ENCODE peak calls at places on chromosomes 1 and 21, in four cellular contexts. L is lung, T is cardiac muscle cell, W is stomach. U is an unnamed sample. For H3K4me1, the result is how much of the 10 kb centered on the place peaks cover.

GRCh38 chr1:53121319-53122172 is 20.9 kb downstream of the SLC1A7 start:
- DNase-seq in W (peak), T (peak), L (no peak), U (peak)

GRCh38 chr1:818611-819291 is 105.0 kb upstream of the SAMD11 start:
- DNase-seq in W (no peak), L (no peak), T (no peak), U (no peak)

GRCh38 chr1:175221548-175222175 is 29.1 kb upstream of the KIAA0040 start:
- DNase-seq in L (no peak), W (peak), T (peak), U (no peak)

GRCh38 chr1:233372218-233373125 is 44.9 kb downstream of the MAP3K21 start:
- DNase-seq in L (no peak), W (no peak), T (no peak), U (no peak)

GRCh38 chr1:183194527-183195145 is 8.6 kb downstream of the LAMC2 start:
- DNase-seq in L (no peak), T (no peak), W (no peak), U (no peak)

GRCh38 chr1:182674346-182675246 is 9.8 kb downstream of the RGS8 start:
- DNase-seq in L (no peak), T (peak), W (no peak), U (no peak)

GRCh38 chr1:82015444-82015843 is 214.7 kb downstream of the ADGRL2 start:
- DNase-seq in T (no peak), W (no peak), L (no peak), U (no peak)

GRCh38 chr1:38835230-38835827 is 24.2 kb downstream of the RRAGC start:
- DNase-seq in W (no peak), L (no peak), T (peak), U (peak)

GRCh38 chr1:248748211-248748610 is 7.3 kb downstream of the LYPD8 start:
- DNase-seq in T (no peak), L (no peak), W (no peak), U (no peak)

GRCh38 chr1:30642391-30643120 is 80.8 kb downstream of the MATN1 start:
- DNase-seq in T (no peak), W (no peak), L (no peak), U (no peak)

GRCh38 chr1:30638811-30639210 is 84.6 kb downstream of the MATN1 start:
- DNase-seq in L (no peak), T (no peak), W (no peak), U (no peak)

GRCh38 chr1:30639881-30640452 is 83.4 kb downstream of the MATN1 start:
- DNase-seq in W (no peak), T (no peak), L (no peak), U (no peak)

GRCh38 chr1:30638086-30638485 is 85.3 kb downstream of the MATN1 start:
- DNase-seq in W (no peak), T (no peak), L (no peak), U (no peak)

GRCh38 chr1:30641557-30642353 is 81.6 kb downstream of the MATN1 start:
- DNase-seq in T (no peak), W (no peak), L (no peak), U (no peak)
- H3K4me1 ChIP-seq in T (under half), W (under half), L (under half), U (under half)

DNA sequence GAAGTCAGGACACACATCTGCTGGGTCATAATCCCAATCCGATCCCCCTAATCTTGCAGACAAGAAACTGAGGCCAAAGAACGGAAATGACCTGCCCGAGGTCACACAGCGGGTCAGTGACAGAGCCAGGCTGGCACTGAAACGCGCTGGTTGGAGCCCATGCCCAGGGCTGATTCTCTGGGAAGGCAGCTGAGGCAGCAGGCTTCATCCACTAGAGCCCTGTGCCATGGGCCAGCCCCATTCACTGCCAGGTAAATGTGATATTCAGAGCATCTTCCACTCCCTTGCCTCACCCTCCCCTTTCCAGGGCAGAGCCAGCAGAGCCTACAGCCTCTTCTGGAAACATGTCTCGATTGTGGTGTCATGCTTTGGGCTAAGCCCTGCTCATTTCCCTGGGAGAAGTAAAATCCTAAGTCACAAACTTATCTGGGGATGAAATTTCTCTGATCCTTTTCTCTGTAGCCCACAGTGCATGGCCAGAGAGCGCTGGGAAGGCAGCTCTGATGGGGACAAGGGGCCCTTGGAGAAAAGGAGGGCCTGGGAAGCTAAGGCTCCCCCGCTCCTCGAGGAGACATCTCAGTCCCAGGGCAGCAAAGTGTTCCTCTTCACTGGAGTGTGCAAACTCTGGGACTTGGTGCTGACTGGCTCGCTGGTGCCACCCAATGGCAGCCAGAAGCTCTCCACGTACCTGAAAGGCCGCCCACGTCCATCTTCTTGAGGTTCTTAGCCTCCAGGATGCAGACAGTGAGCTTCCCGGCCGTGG is 110.4 kb downstream of the SYT2 start:
- DNase-seq in L (peak), T (peak), W (peak), U (peak)
- TF ChIP-seq CTCF in L (peak), T (peak), W (peak), U (peak)

GRCh38 chr1:7089485-7089884 is 304.2 kb downstream of the CAMTA1 start:
- DNase-seq in L (no peak), T (no peak), W (no peak), U (no peak)

GRCh38 chr1:7097938-7098592 is 312.8 kb downstream of the CAMTA1 start:
- DNase-seq in L (no peak), W (no peak), T (no peak), U (no peak)

GRCh38 chr1:7098641-7099040 is 313.4 kb downstream of the CAMTA1 start:
- DNase-seq in T (no peak), W (no peak), L (no peak), U (no peak)

GRCh38 chr1:7095343-7095964 is 310.2 kb downstream of the CAMTA1 start:
- DNase-seq in W (no peak), T (no peak), L (no peak), U (no peak)

DNA sequence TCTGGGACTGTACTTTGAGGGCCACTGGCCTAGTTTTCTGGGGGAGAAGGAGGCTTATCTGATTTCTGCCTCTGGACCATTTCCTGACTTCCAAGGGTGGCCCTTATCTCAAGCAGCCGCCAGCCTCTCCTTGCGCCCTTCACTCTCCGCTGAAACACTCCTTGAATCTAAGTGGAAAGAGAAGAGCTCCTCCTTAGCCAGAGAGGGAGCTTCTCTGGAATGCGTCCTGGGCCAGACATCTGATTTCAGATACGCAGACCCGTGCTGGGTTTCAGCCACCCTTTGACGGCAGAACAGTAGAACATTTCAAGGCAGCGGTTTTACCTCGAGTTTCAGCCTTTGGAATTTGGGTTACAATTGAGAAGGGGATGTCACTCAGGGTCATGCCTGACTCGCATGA is 308.0 kb downstream of the CAMTA1 start:
- DNase-seq in W (no peak), T (no peak), L (no peak), U (no peak)
- H3K4me3 ChIP-seq in W (no peak), T (no peak), L (no peak), U (no peak)

GRCh38 chr1:200676829-200677228 is 7.1 kb upstream of the DDX59 start:
- DNase-seq in T (no peak), W (no peak), L (no peak), U (no peak)
- H3K4me1 ChIP-seq in T (under half), W (under half), L (under half), U (under half)

GRCh38 chr1:85047472-85048295 is 616 bp downstream of the MCOLN3 start:
- DNase-seq in T (no peak), W (no peak), L (peak), U (no peak)

GRCh38 chr1:85049735-85050166 is 1.5 kb upstream of the MCOLN3 start:
- DNase-seq in W (no peak), T (no peak), L (no peak), U (no peak)

GRCh38 chr1:85047144-85047471 is 1.2 kb downstream of the MCOLN3 start:
- DNase-seq in T (no peak), W (no peak), L (no peak), U (no peak)

DNA sequence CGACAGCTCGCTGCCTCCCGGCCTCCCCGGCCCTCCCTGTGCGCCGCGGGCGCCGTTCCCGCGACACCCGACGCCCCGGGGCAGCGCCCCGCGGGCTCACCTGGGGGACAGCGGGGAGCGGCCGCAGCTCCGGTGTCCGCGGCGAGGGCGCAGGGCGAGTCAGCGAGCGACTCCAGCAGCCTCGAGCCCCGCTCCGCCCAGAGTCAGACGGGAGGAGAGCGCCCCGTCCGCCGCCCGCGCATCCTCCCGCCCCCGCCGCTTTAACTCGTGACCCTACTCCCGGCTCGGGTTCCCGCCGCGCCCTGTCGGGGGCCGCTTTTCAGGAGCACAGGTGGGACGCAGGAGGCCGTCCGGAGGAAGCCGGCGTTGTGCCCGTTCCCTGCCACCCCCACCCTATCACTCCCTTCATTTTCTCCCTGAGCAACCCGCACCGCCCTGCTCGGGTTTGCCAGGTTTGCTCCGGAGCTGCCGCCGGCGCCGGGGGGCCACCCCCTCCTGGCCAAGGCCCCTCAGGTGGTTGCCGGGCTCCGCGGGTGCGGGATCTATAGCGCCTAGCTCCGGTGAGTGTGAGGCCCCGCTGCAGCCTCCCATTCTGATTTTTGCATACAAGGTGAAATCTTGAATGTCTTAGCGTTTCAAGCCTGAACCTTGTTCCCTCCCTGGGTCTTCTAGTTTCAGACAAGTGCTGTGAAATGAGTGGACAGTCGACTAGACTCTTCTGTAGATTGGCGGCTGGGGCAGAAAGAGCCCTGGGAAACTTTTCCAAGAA is at the start of gene MCOLN3:
- DNase-seq in W (peak), T (no peak), L (peak), U (no peak)
- TF ChIP-seq CTCF in W (no peak), T (no peak), L (no peak), U (no peak)

GRCh38 chr1:179288977-179289376 is 4.6 kb upstream of the SOAT1 start:
- DNase-seq in W (no peak), T (no peak), L (no peak), U (no peak)
- H3K4me3 ChIP-seq in W (no peak), T (no peak), L (no peak), U (no peak)

DNA sequence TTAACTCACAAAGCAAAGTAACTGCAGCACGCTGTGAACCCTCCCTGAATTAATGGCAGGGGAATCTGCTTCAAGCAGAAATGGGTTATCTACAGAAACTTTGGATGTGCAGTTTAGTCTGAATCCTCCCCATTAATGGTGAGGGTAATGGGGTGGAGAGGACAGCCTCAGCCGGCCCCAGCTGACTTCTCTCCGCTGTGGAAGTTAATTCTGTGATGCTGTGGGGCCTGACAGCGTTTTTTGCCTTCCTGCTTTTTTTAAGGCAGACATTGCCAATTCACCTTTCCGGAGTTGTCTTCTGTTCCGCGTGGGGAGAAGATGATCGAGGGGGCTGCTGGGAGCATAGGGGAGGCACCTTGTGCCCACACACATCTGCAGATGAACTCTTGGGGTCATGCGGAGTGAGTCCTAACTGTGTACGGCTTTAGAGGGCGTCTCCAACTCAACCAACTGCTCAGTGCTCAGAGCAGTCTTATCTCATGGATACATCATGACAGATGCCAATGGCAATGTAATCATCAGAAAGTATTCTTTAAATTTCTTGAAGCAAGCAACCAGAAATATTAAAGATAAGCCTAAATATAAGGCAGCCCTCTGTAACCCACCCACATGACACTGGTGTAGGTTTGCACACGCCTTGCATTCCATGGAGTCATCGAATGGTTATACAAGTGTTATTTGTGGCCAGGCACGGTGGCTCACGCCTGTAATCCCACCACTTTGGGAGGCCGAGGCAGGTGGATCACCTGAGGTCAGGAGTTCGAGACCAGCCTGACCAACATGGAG is 41.0 kb downstream of the POFUT2 start:
- DNase-seq in W (no peak), T (no peak), L (no peak), U (no peak)
- H3K4me1 ChIP-seq in W (under half), T (under half), L (under half), U (under half)

DNA sequence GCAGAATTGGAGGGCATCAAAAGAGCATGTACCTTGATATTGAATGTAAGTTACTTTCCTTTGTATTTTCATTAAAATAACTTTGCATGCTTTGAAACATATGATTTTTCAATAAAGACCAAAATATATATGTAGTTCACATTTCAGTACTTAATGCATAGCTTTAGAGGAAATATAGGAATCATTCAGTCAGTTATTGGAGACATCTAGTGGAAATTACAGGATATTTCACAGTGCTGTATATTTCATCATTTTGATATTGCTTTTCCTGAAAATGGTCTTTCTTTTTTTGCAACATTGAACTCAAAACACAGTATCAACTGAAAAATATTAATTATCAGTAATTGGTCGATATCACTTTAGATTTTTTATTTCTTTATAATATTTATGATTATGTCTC is 375.8 kb downstream of the NCAM2 start:
- DNase-seq in W (no peak), L (no peak), T (peak), U (no peak)
- TF ChIP-seq CTCF in W (no peak), L (no peak), T (peak), U (peak)

GRCh38 chr1:99646885-99647284 is 972 bp downstream of the PALMD start:
- DNase-seq in L (no peak), T (no peak), W (no peak), U (no peak)
- H3K4me3 ChIP-seq in L (no peak), T (no peak), W (no peak), U (peak)